ENCODE peak calls at places on chromosomes 7 and 10, in eight cellular contexts. S is stimulated activated CD8-positive, alpha-beta memory T cell treated with anti-CD3 and anti-CD28 coated beads, Interleukin-12 subunit alpha, Interleukin-12 subunit beta, amount 100 ng/mL, for 1 hour; H is activated T-cell treated with anti-CD3 and anti-CD28 coated beads, Interleukin-2, amount 50 U/mL, for 72 hours; K is dermis blood vessel endothelial cell; L is NCI-H1694 treated with DMSO at 0.1 percent for 48 hours; T is cardiac muscle cell; N is NCI-H1105; B is endothelial cell. D is an unnamed sample.

GRCh38 chr10:61635946-61636345 is 26.8 kb upstream of the CABCOCO1 start:
- DNase-seq in S (no peak), H (no peak), K (peak), L (no peak), T (no peak), N (no peak), B (no peak), D (no peak)

GRCh38 chr10:89916481-89916880 is 215.1 kb downstream of the KIF20B start:
- DNase-seq in S (no peak), H (no peak), K (no peak), L (no peak), T (peak), N (no peak), B (no peak), D (no peak)

GRCh38 chr7:121797283-121798037 is 75.5 kb upstream of the PTPRZ1 start:
- DNase-seq in S (no peak), H (no peak), K (no peak), L (no peak), T (peak), N (no peak), B (no peak), D (no peak)

GRCh38 chr10:35875281-35875680 is 233.2 kb upstream of the FZD8 start:
- DNase-seq in S (no peak), H (no peak), K (no peak), L (no peak), T (peak), N (no peak), B (no peak), D (no peak)

GRCh38 chr10:30877111-30877510 is 154.6 kb downstream of the ZNF438 start:
- DNase-seq in S (no peak), H (no peak), K (no peak), L (no peak), T (no peak), N (no peak), B (no peak), D (no peak)

GRCh38 chr7:42493436-42494198 is 256.6 kb upstream of the GLI3 start:
- DNase-seq in S (no peak), H (no peak), K (peak), L (no peak), T (peak), N (no peak), B (peak), D (peak)

GRCh38 chr7:27651702-27652101 is 11.0 kb downstream of the HIBADH start:
- DNase-seq in S (no peak), H (no peak), K (no peak), L (no peak), T (peak), N (no peak), B (no peak), D (no peak)

GRCh38 chr7:44538798-44539668 is 2.1 kb downstream of the NPC1L1 start:
- DNase-seq in S (no peak), H (no peak), K (no peak), L (no peak), T (no peak), N (no peak), B (no peak), D (no peak)

GRCh38 chr10:114687459-114687858 is 29.4 kb upstream of the ABLIM1 start:
- DNase-seq in S (no peak), H (no peak), K (no peak), L (no peak), T (no peak), N (no peak), B (no peak), D (no peak)

GRCh38 chr10:75407716-75408511 is 6.3 kb upstream of the ZNF503 start:
- DNase-seq in S (no peak), H (no peak), K (peak), L (no peak), T (peak), N (no peak), B (peak), D (no peak)

GRCh38 chr7:29364661-29365060 is 170.1 kb downstream of the CHN2 start:
- DNase-seq in S (no peak), H (no peak), K (no peak), L (no peak), T (no peak), N (no peak), B (no peak), D (no peak)

GRCh38 chr7:133303931-133304330 is 51.1 kb downstream of the EXOC4 start:
- DNase-seq in S (no peak), H (no peak), K (no peak), L (no peak), T (no peak), N (no peak), B (no peak), D (no peak)

GRCh38 chr10:23461557-23461956 is 22.7 kb downstream of the OTUD1 start:
- DNase-seq in S (no peak), H (no peak), K (no peak), L (no peak), T (no peak), N (no peak), B (no peak), D (no peak)

GRCh38 chr7:151115836-151116418 is 29.7 kb downstream of the AGAP3 start:
- DNase-seq in S (no peak), H (no peak), K (no peak), L (no peak), T (no peak), N (no peak), B (no peak), D (no peak)

GRCh38 chr10:132363921-132364593 is 32.1 kb downstream of the LRRC27 start:
- DNase-seq in S (no peak), H (no peak), K (peak), L (no peak), T (no peak), N (no peak), B (no peak), D (peak)

GRCh38 chr7:121456785-121457359 is 60.8 kb upstream of the FAM3C start:
- DNase-seq in S (no peak), H (no peak), K (no peak), L (no peak), T (no peak), N (no peak), B (no peak), D (no peak)

GRCh38 chr10:71850021-71850744 is 868 bp downstream of the PSAP start:
- DNase-seq in S (no peak), H (no peak), K (no peak), L (no peak), T (no peak), N (no peak), B (no peak), D (no peak)

GRCh38 chr7:36509962-36510361 is 120.3 kb downstream of the ANLN start:
- DNase-seq in S (no peak), H (no peak), K (no peak), L (no peak), T (no peak), N (no peak), B (no peak), D (no peak)

GRCh38 chr7:2860627-2861133 is 16.6 kb upstream of the GNA12 start:
- DNase-seq in S (no peak), H (no peak), K (no peak), L (no peak), T (no peak), N (peak), B (no peak), D (no peak)

GRCh38 chr7:96410440-96410839 is 88.5 kb upstream of the SLC25A13 start:
- DNase-seq in S (no peak), H (no peak), K (no peak), L (no peak), T (no peak), N (no peak), B (no peak), D (no peak)

D was measured in non-pigmented ciliary epithelial cell.